ENCODE peak calls at places on chromosomes 16 and 17, in five cellular contexts. C, A, R, V and U are unnamed samples.

GRCh38 chr16:83689385-83689831 is 118.4 kb upstream of the HSBP1 start:
- DNase-seq in A (no peak), V (peak; percentile 91), R (peak; percentile 95), C (peak; percentile 2), U (peak; percentile 70)

GRCh38 chr16:46629331-46629843 is 8.2 kb upstream of the SHCBP1 start:
- DNase-seq in A (no peak), V (peak; percentile 50), R (peak; percentile 61), C (no peak), U (no peak)

GRCh38 chr17:74815067-74815466 is 38.9 kb upstream of the NAT9 start:
- DNase-seq in A (no peak), C (no peak), V (no peak), R (no peak), U (no peak)

GRCh38 chr16:10335681-10336080 is 50.2 kb upstream of the ATF7IP2 start:
- DNase-seq in V (no peak), A (no peak), C (no peak), R (no peak), U (no peak)

GRCh38 chr16:83742076-83742475 is 65.7 kb upstream of the HSBP1 start:
- DNase-seq in V (no peak), A (no peak), R (no peak), C (peak; percentile 48), U (no peak)

GRCh38 chr17:65278050-65278819 is 141.1 kb downstream of the RGS9 start:
- DNase-seq in A (no peak), C (no peak), R (peak; percentile 69), V (peak; percentile 17), U (no peak)

GRCh38 chr16:72609933-72610332 is 438.0 kb upstream of the PMFBP1 start:
- DNase-seq in A (no peak), C (no peak), R (no peak), V (no peak), U (no peak)

GRCh38 chr16:14462811-14463210 is 167.2 kb downstream of the PARN start:
- DNase-seq in V (peak; percentile 73), R (peak; percentile 65), C (no peak), A (no peak), U (no peak)

GRCh38 chr17:59421722-59422121 is 90.3 kb downstream of the YPEL2 start:
- DNase-seq in R (no peak), C (no peak), V (no peak), A (no peak), U (no peak)

GRCh38 chr16:47965439-47965838 is 190.4 kb downstream of the ABCC12 start:
- DNase-seq in R (peak; percentile 54), A (no peak), V (peak; percentile 73), C (peak; percentile 23), U (peak; percentile 8)